ENCODE peak calls at places on chromosomes 6 and 20, in six cellular contexts. One of them, this sample, is unnamed.

GRCh38 chr6:68778356-68779020 is 143.4 kb downstream of the ADGRB3 start:
- DNase-seq in heart left ventricle: peak; percentile 10
- DNase-seq in IMR-90: peak; percentile 7
- DNase-seq in left lung: no peak
- DNase-seq in CD8-positive, alpha-beta T cell: no peak
- DNase-seq in A549: no peak
- DNase-seq in this sample: no peak

GRCh38 chr6:110491644-110492317 is 15.4 kb upstream of the SLC22A16 start:
- DNase-seq in heart left ventricle: no peak
- DNase-seq in CD8-positive, alpha-beta T cell: no peak
- DNase-seq in IMR-90: peak; percentile 61
- DNase-seq in A549: no peak
- DNase-seq in left lung: no peak
- DNase-seq in this sample: no peak

GRCh38 chr6:97626586-97627441 is 343.8 kb upstream of the MMS22L start:
- DNase-seq in A549: no peak
- DNase-seq in heart left ventricle: no peak
- DNase-seq in IMR-90: peak; percentile 3
- DNase-seq in left lung: no peak
- DNase-seq in CD8-positive, alpha-beta T cell: no peak
- DNase-seq in this sample: no peak

GRCh38 chr6:21808551-21809181 is 215.1 kb downstream of the SOX4 start:
- DNase-seq in A549: no peak
- DNase-seq in heart left ventricle: peak; percentile 19
- DNase-seq in IMR-90: no peak
- DNase-seq in CD8-positive, alpha-beta T cell: no peak
- DNase-seq in left lung: peak; percentile 35
- DNase-seq in this sample: no peak

GRCh38 chr6:142696689-142697088 is 248.3 kb downstream of the HIVEP2 start:
- DNase-seq in heart left ventricle: no peak
- DNase-seq in left lung: no peak
- DNase-seq in A549: no peak
- DNase-seq in IMR-90: no peak
- DNase-seq in CD8-positive, alpha-beta T cell: no peak
- DNase-seq in this sample: no peak

GRCh38 chr6:142946181-142946923 is 1.4 kb upstream of the HIVEP2 start:
- DNase-seq in IMR-90: peak; percentile 98
- DNase-seq in A549: peak; percentile 65
- DNase-seq in CD8-positive, alpha-beta T cell: peak; percentile 88
- DNase-seq in left lung: peak; percentile 98
- DNase-seq in heart left ventricle: peak; percentile 99
- DNase-seq in this sample: peak; percentile 96

GRCh38 chr6:135087403-135087802 is 32.8 kb upstream of the HBS1L start:
- DNase-seq in CD8-positive, alpha-beta T cell: no peak
- DNase-seq in IMR-90: no peak
- DNase-seq in left lung: no peak
- DNase-seq in A549: no peak
- DNase-seq in heart left ventricle: no peak
- DNase-seq in this sample: no peak

GRCh38 chr6:97186416-97186999 is 96.5 kb downstream of the MMS22L start:
- DNase-seq in IMR-90: peak; percentile 65
- DNase-seq in left lung: peak; percentile 50
- DNase-seq in A549: peak; percentile 6
- DNase-seq in CD8-positive, alpha-beta T cell: peak; percentile 68
- DNase-seq in heart left ventricle: peak; percentile 51
- DNase-seq in this sample: peak; percentile 45

GRCh38 chr6:95071464-95071863 is 505.9 kb upstream of the MANEA start:
- DNase-seq in IMR-90: no peak
- DNase-seq in left lung: no peak
- DNase-seq in CD8-positive, alpha-beta T cell: no peak
- DNase-seq in A549: no peak
- DNase-seq in heart left ventricle: no peak
- DNase-seq in this sample: no peak

GRCh38 chr6:99246602-99247001 is 102.9 kb downstream of the FAXC start:
- DNase-seq in A549: no peak
- DNase-seq in CD8-positive, alpha-beta T cell: no peak
- DNase-seq in left lung: no peak
- DNase-seq in IMR-90: no peak
- DNase-seq in heart left ventricle: no peak
- DNase-seq in this sample: no peak
- TF ChIP-seq CTCF in A549: no peak
- TF ChIP-seq CTCF in CD8-positive, alpha-beta T cell: no peak
- TF ChIP-seq CTCF in left lung: no peak
- TF ChIP-seq CTCF in IMR-90: no peak
- TF ChIP-seq CTCF in heart left ventricle: no peak
- TF ChIP-seq CTCF in this sample: no peak

GRCh38 chr6:32194825-32195651 is 2.6 kb upstream of the GPSM3 start:
- DNase-seq in A549: peak; percentile 44
- DNase-seq in heart left ventricle: no peak
- DNase-seq in CD8-positive, alpha-beta T cell: peak; percentile 33
- DNase-seq in left lung: no peak
- DNase-seq in IMR-90: peak; percentile 62
- DNase-seq in this sample: no peak
- TF ChIP-seq CTCF in A549: peak; percentile 51
- TF ChIP-seq CTCF in heart left ventricle: no peak
- TF ChIP-seq CTCF in CD8-positive, alpha-beta T cell: peak; percentile 54
- TF ChIP-seq CTCF in left lung: no peak
- TF ChIP-seq CTCF in IMR-90: peak; percentile 62
- TF ChIP-seq CTCF in this sample: peak; percentile 74

GRCh38 chr20:51916244-51916643 is 113.9 kb upstream of the SALL4 start:
- DNase-seq in CD8-positive, alpha-beta T cell: no peak
- DNase-seq in IMR-90: no peak
- DNase-seq in heart left ventricle: no peak
- DNase-seq in left lung: no peak
- DNase-seq in A549: no peak
- DNase-seq in this sample: no peak
- TF ChIP-seq CTCF in CD8-positive, alpha-beta T cell: no peak
- TF ChIP-seq CTCF in IMR-90: no peak
- TF ChIP-seq CTCF in heart left ventricle: no peak
- TF ChIP-seq CTCF in left lung: no peak
- TF ChIP-seq CTCF in A549: no peak
- TF ChIP-seq CTCF in this sample: no peak

GRCh38 chr6:123562677-123563076 is 74.1 kb downstream of the TRDN start:
- DNase-seq in left lung: no peak
- DNase-seq in IMR-90: no peak
- DNase-seq in A549: no peak
- DNase-seq in heart left ventricle: no peak
- DNase-seq in CD8-positive, alpha-beta T cell: no peak
- DNase-seq in this sample: no peak
- TF ChIP-seq CTCF in left lung: no peak
- TF ChIP-seq CTCF in IMR-90: no peak
- TF ChIP-seq CTCF in A549: no peak
- TF ChIP-seq CTCF in heart left ventricle: no peak
- TF ChIP-seq CTCF in CD8-positive, alpha-beta T cell: no peak
- TF ChIP-seq CTCF in this sample: no peak

DNA sequence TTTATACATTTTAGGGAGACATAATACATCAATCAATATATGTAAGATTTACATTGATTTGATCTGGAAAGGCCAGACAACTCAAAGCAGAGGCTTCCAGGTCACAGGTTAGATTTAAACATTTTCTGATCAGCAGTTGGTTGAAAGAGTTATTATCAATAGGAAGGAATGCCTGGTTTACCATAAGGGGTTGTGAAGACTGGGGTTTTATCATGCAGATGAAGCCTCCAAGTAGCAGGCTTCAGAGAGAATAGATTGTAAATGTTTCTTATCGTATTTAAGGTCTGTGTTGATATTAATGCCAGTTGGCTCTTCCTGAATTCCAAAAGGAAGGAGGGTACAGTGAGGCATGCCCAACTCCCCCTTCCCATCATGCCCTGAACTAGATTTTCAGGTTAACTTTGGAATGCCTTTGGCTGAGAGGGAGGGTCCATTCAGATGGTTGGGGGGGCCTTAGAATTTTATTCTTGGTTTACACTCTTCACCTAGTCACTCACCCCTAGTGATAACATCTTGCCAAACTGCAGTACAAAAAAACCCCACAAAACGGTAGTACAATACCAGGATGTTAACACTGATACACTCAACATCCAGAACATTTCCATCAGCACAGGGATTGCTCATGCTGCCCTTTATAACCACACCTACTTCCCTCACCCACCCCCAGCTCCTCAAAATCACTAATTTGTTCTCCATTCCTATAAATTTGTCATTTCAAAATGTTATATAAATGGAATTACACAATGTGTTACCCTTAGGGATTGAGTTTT is 259.6 kb upstream of the PLN start:
- DNase-seq in CD8-positive, alpha-beta T cell: no peak
- DNase-seq in A549: no peak
- DNase-seq in left lung: no peak
- DNase-seq in heart left ventricle: no peak
- DNase-seq in IMR-90: peak; percentile 52
- DNase-seq in this sample: no peak
- TF ChIP-seq CTCF in CD8-positive, alpha-beta T cell: no peak
- TF ChIP-seq CTCF in A549: no peak
- TF ChIP-seq CTCF in left lung: no peak
- TF ChIP-seq CTCF in heart left ventricle: peak; percentile 20
- TF ChIP-seq CTCF in IMR-90: peak; percentile 47
- TF ChIP-seq CTCF in this sample: no peak

GRCh38 chr6:5278047-5278446 is 16.7 kb downstream of the FARS2 start:
- DNase-seq in IMR-90: no peak
- DNase-seq in CD8-positive, alpha-beta T cell: no peak
- DNase-seq in A549: no peak
- DNase-seq in left lung: no peak
- DNase-seq in heart left ventricle: no peak
- DNase-seq in this sample: no peak
- TF ChIP-seq CTCF in IMR-90: no peak
- TF ChIP-seq CTCF in CD8-positive, alpha-beta T cell: no peak
- TF ChIP-seq CTCF in A549: no peak
- TF ChIP-seq CTCF in left lung: no peak
- TF ChIP-seq CTCF in heart left ventricle: no peak
- TF ChIP-seq CTCF in this sample: no peak